ENCODE peak calls at places on chromosomes 6 and 20, in ten cellular contexts. M is stimulated activated naive CD8-positive, alpha-beta T cell treated with anti-CD3 and anti-CD28 coated beads, Interleukin-15, Interleukin-2, amounts not matched to agents 100 U/mL and 50 U/mL, for 24 hours; R is KBM-7; V is nephron progenitor cell; U is GM04504; T is NCI-H774; W is posterior cingulate gyrus; J is skeletal muscle cell; D is HEK293T; F is astrocyte of the spinal cord. N is an unnamed sample.

GRCh38 chr6:70651326-70651905 is 16.3 kb upstream of the SMAP1 start:
- DNase-seq in M (peak), R (peak), V (no peak), U (no peak), T (no peak), W (no peak), J (no peak), D (no peak), F (no peak), N (no peak)

GRCh38 chr20:32285621-32286334 is 8.3 kb downstream of the KIF3B start:
- DNase-seq in M (peak), R (peak), V (no peak), U (peak), T (no peak), W (no peak), J (no peak), D (no peak), F (no peak), N (no peak)

GRCh38 chr6:105748737-105749161 is 337.4 kb upstream of the PRDM1 start:
- DNase-seq in M (no peak), R (peak), V (no peak), U (no peak), T (no peak), W (no peak), J (peak), D (no peak), F (no peak), N (no peak)

GRCh38 chr6:32415521-32416019 is 8.6 kb upstream of the BTNL2 start:
- DNase-seq in M (peak), R (peak), V (peak), U (peak), T (peak), W (peak), J (peak), D (peak), F (peak), N (no peak)

GRCh38 chr6:164097557-164098398 is 683.3 kb downstream of the QKI start:
- DNase-seq in M (no peak), R (no peak), V (no peak), U (peak), T (no peak), W (no peak), J (peak), D (no peak), F (peak), N (no peak)

GRCh38 chr6:130760006-130760405 is 67.2 kb upstream of the SMLR1 start:
- DNase-seq in M (no peak), R (peak), V (no peak), U (no peak), T (no peak), W (no peak), J (no peak), D (peak), F (peak), N (no peak)

GRCh38 chr20:48205281-48205782 is 420.1 kb upstream of the SULF2 start:
- DNase-seq in M (no peak), R (no peak), V (no peak), U (no peak), T (no peak), W (no peak), J (no peak), D (no peak), F (no peak), N (no peak)

GRCh38 chr20:21490105-21490504 is 23.8 kb downstream of the NKX2-2 start:
- DNase-seq in M (no peak), R (no peak), V (no peak), U (no peak), T (no peak), W (no peak), J (no peak), D (no peak), F (no peak), N (no peak)

GRCh38 chr6:87444362-87444761 is 28.4 kb upstream of the SLC35A1 start:
- DNase-seq in M (no peak), R (no peak), V (no peak), U (no peak), T (no peak), W (no peak), J (no peak), D (no peak), F (no peak), N (no peak)

GRCh38 chr6:80134065-80134464 is 27.6 kb downstream of the BCKDHB start:
- DNase-seq in M (no peak), R (no peak), V (no peak), U (no peak), T (no peak), W (no peak), J (no peak), D (no peak), F (no peak), N (no peak)

GRCh38 chr20:57175397-57176010 is 90.9 kb downstream of the BMP7 start:
- DNase-seq in M (no peak), R (no peak), V (no peak), U (no peak), T (no peak), W (no peak), J (no peak), D (no peak), F (no peak), N (no peak)

GRCh38 chr6:107152633-107153032 is 37.3 kb upstream of the BEND3 start:
- DNase-seq in M (no peak), R (no peak), V (no peak), U (no peak), T (no peak), W (no peak), J (no peak), D (no peak), F (no peak), N (no peak)

GRCh38 chr6:41637179-41638001 is 878 bp upstream of the MDFI start:
- DNase-seq in M (no peak), R (no peak), V (peak), U (no peak), T (no peak), W (no peak), J (no peak), D (no peak), F (no peak), N (no peak)

GRCh38 chr6:119322715-119323350 is 26.7 kb downstream of the MAN1A1 start:
- DNase-seq in M (no peak), R (no peak), V (no peak), U (no peak), T (no peak), W (no peak), J (no peak), D (no peak), F (no peak), N (no peak)

GRCh38 chr6:120005292-120005976 is 655.9 kb upstream of the MAN1A1 start:
- DNase-seq in M (no peak), R (no peak), V (no peak), U (no peak), T (peak), W (no peak), J (no peak), D (peak), F (no peak), N (peak)

GRCh38 chr6:31042801-31043200 is 32.5 kb downstream of the MUC22 start:
- DNase-seq in M (peak), R (peak), V (peak), U (no peak), T (no peak), W (no peak), J (no peak), D (peak), F (peak), N (no peak)

GRCh38 chr6:90413396-90413795 is 116.8 kb upstream of the BACH2 start:
- DNase-seq in M (no peak), R (no peak), V (no peak), U (no peak), T (no peak), W (no peak), J (no peak), D (no peak), F (no peak), N (no peak)

GRCh38 chr20:62929051-62929538 is 2.8 kb upstream of the DIDO1 start:
- DNase-seq in M (peak), R (peak), V (peak), U (no peak), T (no peak), W (no peak), J (no peak), D (no peak), F (peak), N (no peak)

GRCh38 chr6:122405417-122405816 is 6.0 kb downstream of the HSF2 start:
- DNase-seq in M (no peak), R (no peak), V (no peak), U (no peak), T (no peak), W (no peak), J (no peak), D (no peak), F (no peak), N (no peak)

GRCh38 chr6:43737272-43738081 is 32.5 kb upstream of the VEGFA start:
- DNase-seq in M (no peak), R (no peak), V (no peak), U (no peak), T (no peak), W (no peak), J (no peak), D (no peak), F (no peak), N (no peak)

GRCh38 chr6:135047324-135047723 is 7.3 kb downstream of the HBS1L start:
- DNase-seq in M (no peak), R (no peak), V (no peak), U (no peak), T (no peak), W (no peak), J (no peak), D (no peak), F (no peak), N (no peak)